ENCODE peak calls at places on chromosomes 12 and 14, in nine cellular contexts. C is heart right ventricle; F is testis; Z is A549; U is HL-60; R is esophagus squamous epithelium; Q is AG04450; V is DND-41; D is CD8-positive, alpha-beta memory T cell. G is an unnamed sample.

GRCh38 chr12:87518508-87518907 is 510.7 kb downstream of the C12orf50 start:
- DNase-seq in V (no peak), Q (no peak), Z (no peak), R (no peak), C (no peak), D (no peak), F (no peak), U (no peak), G (no peak)

GRCh38 chr14:92914087-92914656 is 8.8 kb upstream of the CHGA start:
- DNase-seq in Z (no peak), C (peak; percentile 28), F (peak; percentile 75), Q (no peak), V (peak; percentile 61), U (peak; percentile 6), D (no peak), R (no peak), G (no peak)

GRCh38 chr12:99722690-99723486 is 75.3 kb downstream of the GARIN6 start:
- DNase-seq in C (no peak), Q (no peak), U (no peak), D (no peak), R (no peak), F (no peak), V (no peak), Z (no peak), G (no peak)

GRCh38 chr14:83757896-83758295 is 1772.0 kb upstream of the FLRT2 start:
- DNase-seq in V (no peak), U (no peak), Z (no peak), C (no peak), D (no peak), R (no peak), F (no peak), Q (peak; percentile 30), G (no peak)

GRCh38 chr12:52257074-52257551 is 17.3 kb upstream of the KRT86 start:
- DNase-seq in F (no peak), C (no peak), Z (peak; percentile 28), V (no peak), Q (no peak), U (no peak), R (no peak), D (no peak), G (no peak)

GRCh38 chr12:67534671-67535070 is 113.9 kb upstream of the DYRK2 start:
- DNase-seq in C (no peak), F (peak; percentile 56), Z (peak; percentile 20), V (no peak), U (no peak), D (no peak), Q (peak; percentile 16), R (no peak), G (peak; percentile 21)

GRCh38 chr12:47282206-47282605 is 202.4 kb upstream of the AMIGO2 start:
- DNase-seq in F (no peak), V (no peak), R (no peak), U (no peak), D (no peak), Q (no peak), C (no peak), Z (no peak), G (no peak)

GRCh38 chr12:82818276-82819035 is 131.8 kb downstream of the TMTC2 start:
- DNase-seq in R (no peak), F (no peak), U (no peak), V (no peak), Z (no peak), C (no peak), Q (no peak), D (no peak), G (peak; percentile 35)

GRCh38 chr12:11663128-11663527 is 13.7 kb downstream of the ETV6 start:
- DNase-seq in Z (no peak), C (no peak), D (no peak), U (no peak), F (peak; percentile 48), R (no peak), V (no peak), Q (no peak), G (no peak)

GRCh38 chr12:11661491-11662085 is 12.1 kb downstream of the ETV6 start:
- DNase-seq in U (no peak), Q (no peak), R (no peak), V (no peak), D (no peak), F (no peak), C (no peak), Z (no peak), G (no peak)

GRCh38 chr12:11664101-11664500 is 14.6 kb downstream of the ETV6 start:
- DNase-seq in F (no peak), C (no peak), U (no peak), Z (no peak), R (no peak), V (no peak), Q (no peak), D (no peak), G (no peak)

GRCh38 chr12:11660624-11661023 is 11.2 kb downstream of the ETV6 start:
- DNase-seq in F (no peak), R (no peak), Z (no peak), Q (no peak), D (no peak), C (no peak), U (no peak), V (no peak), G (no peak)

DNA sequence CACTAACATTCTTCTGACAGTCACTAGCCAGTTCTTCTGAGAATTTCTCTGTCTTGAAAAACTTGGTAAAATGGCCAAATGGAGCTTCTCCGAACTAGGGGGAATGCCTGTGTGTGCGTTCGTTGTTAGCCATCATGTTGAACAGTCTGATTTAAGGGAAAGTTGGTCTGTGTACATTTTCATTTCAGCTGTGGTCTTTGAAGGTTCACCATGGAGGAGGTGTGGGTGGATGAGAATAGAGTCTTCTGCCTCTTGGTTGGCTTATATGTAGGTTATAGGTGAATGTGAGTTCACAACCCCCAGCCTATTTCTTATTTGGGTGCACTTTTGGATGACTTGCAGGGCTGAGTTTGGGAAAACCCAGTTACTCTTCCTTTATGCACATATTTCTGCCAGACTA is 12.9 kb downstream of the ETV6 start:
- DNase-seq in C (no peak), D (no peak), U (no peak), F (no peak), Z (no peak), R (no peak), V (no peak), Q (no peak), G (no peak)
- H3K27ac ChIP-seq in C (peak overlapping the region; percentile 80), D (no peak overlapping the region), U (no peak overlapping the region), F (no peak overlapping the region), Z (no peak overlapping the region), R (peak overlapping the region; percentile 65), V (no peak overlapping the region), Q (no peak overlapping the region), G (no peak overlapping the region)

GRCh38 chr12:6378709-6379427 is 3.5 kb upstream of the SCNN1A start:
- DNase-seq in U (no peak), F (no peak), D (no peak), C (no peak), R (no peak), Z (no peak), Q (no peak), V (no peak), G (no peak)

GRCh38 chr12:6383572-6384498 is at the start of gene LTBR:
- DNase-seq in R (peak; percentile 62), Z (peak; percentile 83), C (peak; percentile 98), Q (peak; percentile 76), U (peak; percentile 96), V (no peak), F (peak; percentile 92), D (no peak), G (peak; percentile 88)

GRCh38 chr12:6384499-6385436 is 806 bp downstream of the LTBR start:
- DNase-seq in U (no peak), Q (no peak), C (no peak), F (peak; percentile 25), R (no peak), D (no peak), V (no peak), Z (no peak), G (no peak)

GRCh38 chr12:6380141-6381121 is 3.5 kb upstream of the LTBR start:
- DNase-seq in Q (no peak), C (no peak), V (no peak), D (no peak), R (no peak), F (no peak), U (no peak), Z (no peak), G (no peak)

GRCh38 chr12:6382371-6382770 is 1.6 kb upstream of the LTBR start:
- DNase-seq in F (no peak), Z (no peak), C (no peak), U (no peak), D (no peak), V (no peak), Q (no peak), R (no peak), G (no peak)
- H3K27ac ChIP-seq in F (no peak overlapping the region), Z (peak overlapping the region; percentile 100), C (peak overlapping the region; percentile 96), U (no peak overlapping the region), D (no peak overlapping the region), V (no peak overlapping the region), Q (no peak overlapping the region), R (peak overlapping the region; percentile 94), G (no peak overlapping the region)

DNA sequence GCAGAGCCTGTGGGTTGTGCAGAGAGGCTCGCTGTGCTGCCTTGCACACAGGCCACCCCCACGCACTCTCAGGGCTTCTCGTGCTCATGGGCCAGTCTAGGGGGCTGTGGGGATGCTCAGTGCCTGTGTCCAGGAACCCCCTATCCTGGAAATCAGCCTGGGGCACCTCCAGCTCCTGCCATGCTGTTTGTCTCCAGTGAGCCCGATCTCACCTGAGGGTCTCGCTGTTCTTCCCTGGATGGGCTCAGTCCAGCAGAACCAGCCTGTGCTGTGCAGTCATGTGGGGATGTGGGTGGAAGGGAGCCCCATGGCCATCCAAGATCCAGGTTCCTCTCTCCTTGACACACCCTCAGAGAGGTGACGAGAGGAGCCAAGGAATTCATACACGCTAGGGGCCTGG is 26.7 kb downstream of the SERPINA1 start:
- DNase-seq in V (no peak), Q (no peak), D (no peak), Z (no peak), F (no peak), C (no peak), U (no peak), R (no peak), G (no peak)
- H3K27ac ChIP-seq in V (no peak overlapping the region), Q (no peak overlapping the region), D (no peak overlapping the region), Z (no peak overlapping the region), F (no peak overlapping the region), C (no peak overlapping the region), U (no peak overlapping the region), R (no peak overlapping the region), G (no peak overlapping the region)

GRCh38 chr14:75442642-75443041 is 14.8 kb downstream of the JDP2 start:
- DNase-seq in C (no peak), Q (no peak), F (no peak), R (no peak), V (no peak), Z (no peak), D (no peak), U (no peak), G (peak; percentile 76)

GRCh38 chr14:75440733-75441474 is 13.1 kb downstream of the JDP2 start:
- DNase-seq in V (no peak), Q (peak; percentile 81), Z (no peak), C (peak; percentile 51), F (peak; percentile 63), R (no peak), U (no peak), D (no peak), G (no peak)

GRCh38 chr14:75442166-75442565 is 14.3 kb downstream of the JDP2 start:
- DNase-seq in V (no peak), Q (no peak), F (no peak), D (no peak), C (no peak), R (no peak), Z (no peak), U (no peak), G (no peak)

GRCh38 chr14:75443203-75443969 is 15.6 kb downstream of the JDP2 start:
- DNase-seq in C (no peak), U (no peak), Q (no peak), V (no peak), F (no peak), R (no peak), D (no peak), Z (no peak), G (no peak)

GRCh38 chr14:75441731-75442130 is 13.9 kb downstream of the JDP2 start:
- DNase-seq in U (no peak), C (no peak), Q (no peak), R (no peak), F (no peak), V (no peak), Z (no peak), D (no peak), G (peak; percentile 87)
- H3K27ac ChIP-seq in U (no peak overlapping the region), C (peak overlapping the region; percentile 44), Q (peak overlapping the region; percentile 69), R (peak overlapping the region; percentile 76), F (peak overlapping the region; percentile 48), V (no peak overlapping the region), Z (no peak overlapping the region), D (no peak overlapping the region), G (no peak overlapping the region)

G was measured in PC-9.